ENCODE peak calls at places on chromosomes 5 and 9, in eight cellular contexts. One of them, this sample, is unnamed.

GRCh38 chr9:85262333-85262732 is 479.4 kb downstream of the AGTPBP1 start:
- DNase-seq in activated B cell treated with CpG ODN at 0.5 μM for 24 hours: no peak
- DNase-seq in iris pigment epithelial cell: no peak
- DNase-seq in AG08396: no peak
- DNase-seq in stimulated activated CD4-positive, alpha-beta T cell treated with anti-CD3 and anti-CD28 coated beads, Interleukin-2, amount 100 ng/mL, for 24 hours: no peak
- DNase-seq in OCI-LY7: no peak
- DNase-seq in cardiac fibroblast: peak
- DNase-seq in GM13977: no peak
- DNase-seq in this sample: no peak

GRCh38 chr5:110896901-110897300 is 158.1 kb downstream of the SLC25A46 start:
- DNase-seq in activated B cell treated with CpG ODN at 0.5 μM for 24 hours: no peak
- DNase-seq in iris pigment epithelial cell: peak
- DNase-seq in AG08396: peak
- DNase-seq in stimulated activated CD4-positive, alpha-beta T cell treated with anti-CD3 and anti-CD28 coated beads, Interleukin-2, amount 100 ng/mL, for 24 hours: no peak
- DNase-seq in OCI-LY7: no peak
- DNase-seq in cardiac fibroblast: peak
- DNase-seq in GM13977: no peak
- DNase-seq in this sample: no peak

GRCh38 chr5:7615566-7616061 is 219.7 kb downstream of the ADCY2 start:
- DNase-seq in activated B cell treated with CpG ODN at 0.5 μM for 24 hours: no peak
- DNase-seq in iris pigment epithelial cell: peak
- DNase-seq in AG08396: no peak
- DNase-seq in stimulated activated CD4-positive, alpha-beta T cell treated with anti-CD3 and anti-CD28 coated beads, Interleukin-2, amount 100 ng/mL, for 24 hours: no peak
- DNase-seq in OCI-LY7: no peak
- DNase-seq in cardiac fibroblast: no peak
- DNase-seq in GM13977: no peak
- DNase-seq in this sample: no peak

GRCh38 chr9:10443805-10444204 is 169.0 kb downstream of the PTPRD start:
- DNase-seq in activated B cell treated with CpG ODN at 0.5 μM for 24 hours: no peak
- DNase-seq in iris pigment epithelial cell: no peak
- DNase-seq in AG08396: no peak
- DNase-seq in stimulated activated CD4-positive, alpha-beta T cell treated with anti-CD3 and anti-CD28 coated beads, Interleukin-2, amount 100 ng/mL, for 24 hours: no peak
- DNase-seq in OCI-LY7: no peak
- DNase-seq in cardiac fibroblast: no peak
- DNase-seq in GM13977: no peak
- DNase-seq in this sample: no peak

GRCh38 chr5:54302267-54302687 is 8.1 kb downstream of the ARL15 start:
- DNase-seq in activated B cell treated with CpG ODN at 0.5 μM for 24 hours: no peak
- DNase-seq in iris pigment epithelial cell: peak
- DNase-seq in AG08396: no peak
- DNase-seq in stimulated activated CD4-positive, alpha-beta T cell treated with anti-CD3 and anti-CD28 coated beads, Interleukin-2, amount 100 ng/mL, for 24 hours: no peak
- DNase-seq in OCI-LY7: no peak
- DNase-seq in cardiac fibroblast: peak
- DNase-seq in GM13977: no peak
- DNase-seq in this sample: no peak

GRCh38 chr9:5430912-5431311 is 6.8 kb downstream of the PLGRKT start:
- DNase-seq in activated B cell treated with CpG ODN at 0.5 μM for 24 hours: no peak
- DNase-seq in iris pigment epithelial cell: no peak
- DNase-seq in AG08396: no peak
- DNase-seq in stimulated activated CD4-positive, alpha-beta T cell treated with anti-CD3 and anti-CD28 coated beads, Interleukin-2, amount 100 ng/mL, for 24 hours: no peak
- DNase-seq in OCI-LY7: no peak
- DNase-seq in cardiac fibroblast: no peak
- DNase-seq in GM13977: no peak
- DNase-seq in this sample: no peak

GRCh38 chr9:93630806-93631411 is 54.5 kb downstream of the PHF2 start:
- DNase-seq in activated B cell treated with CpG ODN at 0.5 μM for 24 hours: no peak
- DNase-seq in iris pigment epithelial cell: no peak
- DNase-seq in AG08396: no peak
- DNase-seq in stimulated activated CD4-positive, alpha-beta T cell treated with anti-CD3 and anti-CD28 coated beads, Interleukin-2, amount 100 ng/mL, for 24 hours: no peak
- DNase-seq in OCI-LY7: no peak
- DNase-seq in cardiac fibroblast: no peak
- DNase-seq in GM13977: no peak
- DNase-seq in this sample: no peak

GRCh38 chr5:765948-766631 is 18.4 kb downstream of the ZDHHC11B start:
- DNase-seq in activated B cell treated with CpG ODN at 0.5 μM for 24 hours: peak
- DNase-seq in iris pigment epithelial cell: no peak
- DNase-seq in AG08396: no peak
- DNase-seq in stimulated activated CD4-positive, alpha-beta T cell treated with anti-CD3 and anti-CD28 coated beads, Interleukin-2, amount 100 ng/mL, for 24 hours: peak
- DNase-seq in OCI-LY7: no peak
- DNase-seq in cardiac fibroblast: no peak
- DNase-seq in GM13977: no peak
- DNase-seq in this sample: no peak

GRCh38 chr5:179256229-179257189 is 88.8 kb downstream of the ADAMTS2 start:
- DNase-seq in activated B cell treated with CpG ODN at 0.5 μM for 24 hours: peak
- DNase-seq in iris pigment epithelial cell: no peak
- DNase-seq in AG08396: no peak
- DNase-seq in stimulated activated CD4-positive, alpha-beta T cell treated with anti-CD3 and anti-CD28 coated beads, Interleukin-2, amount 100 ng/mL, for 24 hours: no peak
- DNase-seq in OCI-LY7: no peak
- DNase-seq in cardiac fibroblast: no peak
- DNase-seq in GM13977: no peak
- DNase-seq in this sample: no peak

GRCh38 chr9:107492381-107492780 is 2.8 kb upstream of the KLF4 start:
- DNase-seq in activated B cell treated with CpG ODN at 0.5 μM for 24 hours: no peak
- DNase-seq in iris pigment epithelial cell: peak
- DNase-seq in AG08396: no peak
- DNase-seq in stimulated activated CD4-positive, alpha-beta T cell treated with anti-CD3 and anti-CD28 coated beads, Interleukin-2, amount 100 ng/mL, for 24 hours: no peak
- DNase-seq in OCI-LY7: no peak
- DNase-seq in cardiac fibroblast: no peak
- DNase-seq in GM13977: no peak
- DNase-seq in this sample: no peak